ENCODE peak calls at places on chromosomes 3 and 15, in nine cellular contexts. One of them, this sample, is unnamed.

GRCh38 chr3:125594581-125595011 is 701 bp downstream of the OSBPL11 start:
- DNase-seq in T-cell: no peak
- DNase-seq in GM23338: peak
- DNase-seq in caudate nucleus: no peak
- DNase-seq in putamen: no peak
- DNase-seq in MM.1S: peak
- DNase-seq in SHP77: peak
- DNase-seq in kidney tubule cell: no peak
- DNase-seq in psoas muscle: peak
- DNase-seq in this sample: no peak

GRCh38 chr3:194142156-194142910 is 6.4 kb downstream of the HES1 start:
- DNase-seq in kidney tubule cell: no peak
- DNase-seq in SHP77: no peak
- DNase-seq in psoas muscle: peak
- DNase-seq in putamen: no peak
- DNase-seq in T-cell: no peak
- DNase-seq in GM23338: no peak
- DNase-seq in caudate nucleus: no peak
- DNase-seq in MM.1S: no peak
- DNase-seq in this sample: no peak

GRCh38 chr3:14459384-14459783 is 57.0 kb downstream of the SLC6A6 start:
- DNase-seq in MM.1S: no peak
- DNase-seq in SHP77: no peak
- DNase-seq in putamen: no peak
- DNase-seq in GM23338: no peak
- DNase-seq in caudate nucleus: no peak
- DNase-seq in psoas muscle: no peak
- DNase-seq in kidney tubule cell: no peak
- DNase-seq in T-cell: no peak
- DNase-seq in this sample: no peak

GRCh38 chr3:129628169-129628522 is 21.7 kb upstream of the PLXND1 start:
- DNase-seq in putamen: no peak
- DNase-seq in MM.1S: no peak
- DNase-seq in T-cell: no peak
- DNase-seq in SHP77: no peak
- DNase-seq in caudate nucleus: no peak
- DNase-seq in GM23338: no peak
- DNase-seq in psoas muscle: no peak
- DNase-seq in kidney tubule cell: no peak
- DNase-seq in this sample: no peak

GRCh38 chr3:38805765-38806386 is 10.1 kb downstream of the SCN10A start:
- DNase-seq in SHP77: no peak
- DNase-seq in putamen: peak
- DNase-seq in caudate nucleus: no peak
- DNase-seq in GM23338: peak
- DNase-seq in psoas muscle: no peak
- DNase-seq in kidney tubule cell: peak
- DNase-seq in T-cell: no peak
- DNase-seq in MM.1S: peak
- DNase-seq in this sample: no peak

GRCh38 chr3:35685153-35685552 is 45.8 kb downstream of the ARPP21 start:
- DNase-seq in GM23338: no peak
- DNase-seq in putamen: no peak
- DNase-seq in T-cell: no peak
- DNase-seq in kidney tubule cell: no peak
- DNase-seq in caudate nucleus: no peak
- DNase-seq in MM.1S: no peak
- DNase-seq in psoas muscle: no peak
- DNase-seq in SHP77: no peak
- DNase-seq in this sample: no peak

GRCh38 chr3:15331606-15332404 is 581 bp downstream of the SH3BP5 start:
- DNase-seq in caudate nucleus: peak
- DNase-seq in psoas muscle: peak
- DNase-seq in T-cell: no peak
- DNase-seq in putamen: no peak
- DNase-seq in SHP77: peak
- DNase-seq in MM.1S: peak
- DNase-seq in GM23338: peak
- DNase-seq in kidney tubule cell: peak
- DNase-seq in this sample: no peak

GRCh38 chr3:62188547-62189375 is 184.6 kb downstream of the FEZF2 start:
- DNase-seq in SHP77: peak
- DNase-seq in putamen: peak
- DNase-seq in caudate nucleus: peak
- DNase-seq in T-cell: peak
- DNase-seq in psoas muscle: peak
- DNase-seq in kidney tubule cell: peak
- DNase-seq in GM23338: peak
- DNase-seq in MM.1S: peak
- DNase-seq in this sample: peak

GRCh38 chr15:80202641-80203360 is 49.2 kb downstream of the CTXND1 start:
- DNase-seq in GM23338: no peak
- DNase-seq in caudate nucleus: no peak
- DNase-seq in T-cell: no peak
- DNase-seq in putamen: no peak
- DNase-seq in kidney tubule cell: peak
- DNase-seq in psoas muscle: no peak
- DNase-seq in MM.1S: no peak
- DNase-seq in SHP77: no peak
- DNase-seq in this sample: no peak

GRCh38 chr15:69489101-69489571 is 36.5 kb downstream of the RPLP1 start:
- DNase-seq in putamen: peak
- DNase-seq in psoas muscle: no peak
- DNase-seq in T-cell: no peak
- DNase-seq in MM.1S: no peak
- DNase-seq in GM23338: no peak
- DNase-seq in caudate nucleus: no peak
- DNase-seq in kidney tubule cell: no peak
- DNase-seq in SHP77: no peak
- DNase-seq in this sample: no peak

This sample was measured in NCI-H774.